ENCODE peak calls at places on chromosome 14, in five cellular contexts. Y, U, E, F and N are unnamed samples.
A peak's percentile ranks its signal among the peaks of the same experiment; 100 is the strongest.

GRCh38 chr14:78157855-78158436 is 12.2 kb upstream of the NRXN3 start:
- DNase-seq in Y (peak; percentile 54), U (no peak), E (no peak), F (peak; percentile 24), N (no peak)

GRCh38 chr14:26138764-26139445 is 458.9 kb downstream of the NOVA1 start:
- DNase-seq in Y (no peak), U (no peak), E (no peak), F (peak; percentile 26), N (no peak)

GRCh38 chr14:90721619-90722305 is 94.5 kb downstream of the TTC7B start:
- DNase-seq in Y (no peak), U (no peak), E (no peak), F (peak; percentile 50), N (no peak)

GRCh38 chr14:74429991-74430390 is 4.0 kb upstream of the SYNDIG1L start:
- DNase-seq in Y (no peak), U (no peak), E (no peak), F (no peak), N (no peak)

GRCh38 chr14:54011001-54011400 is 54.4 kb upstream of the BMP4 start:
- DNase-seq in Y (no peak), U (no peak), E (no peak), F (no peak), N (no peak)

GRCh38 chr14:61644834-61645233 is 50.5 kb upstream of the HIF1A start:
- DNase-seq in Y (peak; percentile 93), U (no peak), E (no peak), F (peak; percentile 53), N (no peak)

GRCh38 chr14:73253323-73253610 is 16.0 kb downstream of the PAPLN start:
- DNase-seq in Y (no peak), U (no peak), E (no peak), F (no peak), N (no peak)

GRCh38 chr14:96053600-96054381 is 14.6 kb downstream of the C14orf132 start:
- DNase-seq in Y (peak; percentile 55), U (no peak), E (no peak), F (peak; percentile 20), N (peak; percentile 78)

GRCh38 chr14:74400328-74400727 is 25.7 kb downstream of the SYNDIG1L start:
- DNase-seq in Y (peak; percentile 58), U (no peak), E (no peak), F (no peak), N (no peak)

GRCh38 chr14:100423421-100424010 is 100.4 kb downstream of the SLC25A47 start:
- DNase-seq in Y (no peak), U (no peak), E (no peak), F (no peak), N (no peak)

GRCh38 chr14:96090441-96091148 is 51.4 kb downstream of the C14orf132 start:
- DNase-seq in Y (peak; percentile 92), U (peak; percentile 81), E (no peak), F (no peak), N (peak; percentile 70)

GRCh38 chr14:102772781-102773570 is 4.3 kb upstream of the TRAF3 start:
- DNase-seq in Y (peak; percentile 74), U (no peak), E (peak; percentile 14), F (no peak), N (no peak)

GRCh38 chr14:75295491-75296338 is 17.1 kb downstream of the FOS start:
- DNase-seq in Y (peak; percentile 93), U (peak; percentile 80), E (peak; percentile 86), F (peak; percentile 74), N (peak; percentile 84)

DNA sequence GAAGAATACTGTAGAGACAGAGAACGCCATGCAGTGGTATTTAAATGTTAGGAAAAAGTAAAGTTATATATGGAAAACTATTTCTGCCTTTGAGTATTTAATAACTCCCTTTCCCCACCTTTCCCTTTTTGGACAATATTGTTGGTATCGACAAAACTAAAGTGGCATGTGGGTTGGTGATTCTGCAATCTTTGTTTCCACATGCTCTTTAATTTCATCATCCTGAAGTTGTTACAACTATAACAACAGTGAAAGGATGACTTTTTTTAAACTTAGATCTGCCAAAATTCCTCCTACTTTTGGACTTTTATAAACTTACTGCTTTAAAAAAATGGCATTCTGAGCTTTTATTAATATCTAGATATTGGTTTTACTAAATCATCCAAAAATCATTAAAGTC is 25.3 kb downstream of the TTC8 start:
- DNase-seq in Y (no peak), U (no peak), E (no peak), F (no peak), N (no peak)
- H3K27ac ChIP-seq in Y (no peak overlapping the region), U (no peak overlapping the region), E (no peak overlapping the region), F (no peak overlapping the region), N (no peak overlapping the region)

GRCh38 chr14:81366884-81367283 is 33.2 kb downstream of the STON2 start:
- DNase-seq in Y (no peak), U (no peak), E (no peak), F (no peak), N (no peak)

GRCh38 chr14:81366259-81366658 is 33.9 kb downstream of the STON2 start:
- DNase-seq in Y (no peak), U (no peak), E (no peak), F (peak; percentile 72), N (no peak)

GRCh38 chr14:81363746-81364400 is 36.3 kb downstream of the STON2 start:
- DNase-seq in Y (no peak), U (no peak), E (no peak), F (no peak), N (no peak)
- H3K4me3 ChIP-seq in Y (peak overlapping the region; percentile 3), U (peak overlapping the region; percentile 21), E (no peak overlapping the region), F (no peak overlapping the region), N (no peak overlapping the region)

GRCh38 chr14:105940534-105941225 is 414.3 kb downstream of the TMEM121 start:
- DNase-seq in Y (no peak), U (no peak), E (no peak), F (no peak), N (no peak)
- H3K9me3 ChIP-seq in Y (no peaks in the 10 kb centered on the region), U (peaks cover 48% of the 10 kb centered on the region), E (peaks cover 23% of the 10 kb centered on the region), F (peaks cover 6% of the 10 kb centered on the region), N (no peaks in the 10 kb centered on the region)

GRCh38 chr14:93744876-93745275 is 43.4 kb downstream of the PRIMA1 start:
- DNase-seq in Y (no peak), U (no peak), E (no peak), F (no peak), N (no peak)
- H3K27ac ChIP-seq in Y (no peak overlapping the region), U (peak overlapping the region; percentile 96), E (no peak overlapping the region), F (no peak overlapping the region), N (peak overlapping the region; percentile 15)

DNA sequence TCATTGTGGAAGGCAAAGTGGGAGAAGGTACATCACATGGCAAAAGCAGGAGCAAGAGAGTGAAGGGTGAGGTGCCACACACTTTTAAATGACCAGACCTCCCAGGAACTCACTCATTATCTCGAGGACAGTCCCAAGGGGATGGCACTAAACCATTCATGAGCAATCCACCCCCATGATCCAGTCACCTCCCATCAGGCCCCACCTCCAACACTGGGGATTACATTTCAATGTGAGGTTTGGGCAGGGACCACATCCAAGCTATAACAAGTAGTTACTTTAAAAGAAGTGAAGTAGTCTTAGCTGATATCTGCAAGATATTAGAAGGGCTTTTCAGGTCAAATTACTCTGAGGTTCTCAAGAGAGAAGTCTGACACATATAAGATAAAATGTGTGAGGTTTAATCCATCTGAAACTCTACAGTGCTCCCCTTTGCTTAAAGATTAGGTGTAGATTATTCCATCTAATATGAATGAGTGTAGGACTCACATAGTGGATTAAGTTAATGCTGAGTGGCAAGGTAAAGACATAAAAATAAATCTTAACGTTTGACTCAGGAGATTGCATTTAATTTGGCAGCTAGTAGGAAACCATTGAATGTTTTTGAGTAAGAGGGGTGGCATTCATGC is 130.8 kb downstream of the TMX1 start:
- DNase-seq in Y (no peak), U (no peak), E (no peak), F (peak; percentile 34), N (no peak)
- H3K4me3 ChIP-seq in Y (no peak overlapping the region), U (no peak overlapping the region), E (no peak overlapping the region), F (no peak overlapping the region), N (no peak overlapping the region)

GRCh38 chr14:105852378-105853088 is 326.1 kb downstream of the TMEM121 start:
- DNase-seq in Y (no peak), U (no peak), E (peak; percentile 38), F (no peak), N (no peak)

GRCh38 chr14:105854600-105855245 is 328.3 kb downstream of the TMEM121 start:
- DNase-seq in Y (no peak), U (peak; percentile 5), E (peak; percentile 39), F (no peak), N (peak; percentile 8)

GRCh38 chr14:105853907-105854599 is 327.7 kb downstream of the TMEM121 start:
- DNase-seq in Y (no peak), U (peak; percentile 5), E (peak; percentile 39), F (no peak), N (no peak)

GRCh38 chr14:105851716-105852377 is 325.5 kb downstream of the TMEM121 start:
- DNase-seq in Y (no peak), U (no peak), E (peak; percentile 39), F (no peak), N (peak; percentile 2)

DNA sequence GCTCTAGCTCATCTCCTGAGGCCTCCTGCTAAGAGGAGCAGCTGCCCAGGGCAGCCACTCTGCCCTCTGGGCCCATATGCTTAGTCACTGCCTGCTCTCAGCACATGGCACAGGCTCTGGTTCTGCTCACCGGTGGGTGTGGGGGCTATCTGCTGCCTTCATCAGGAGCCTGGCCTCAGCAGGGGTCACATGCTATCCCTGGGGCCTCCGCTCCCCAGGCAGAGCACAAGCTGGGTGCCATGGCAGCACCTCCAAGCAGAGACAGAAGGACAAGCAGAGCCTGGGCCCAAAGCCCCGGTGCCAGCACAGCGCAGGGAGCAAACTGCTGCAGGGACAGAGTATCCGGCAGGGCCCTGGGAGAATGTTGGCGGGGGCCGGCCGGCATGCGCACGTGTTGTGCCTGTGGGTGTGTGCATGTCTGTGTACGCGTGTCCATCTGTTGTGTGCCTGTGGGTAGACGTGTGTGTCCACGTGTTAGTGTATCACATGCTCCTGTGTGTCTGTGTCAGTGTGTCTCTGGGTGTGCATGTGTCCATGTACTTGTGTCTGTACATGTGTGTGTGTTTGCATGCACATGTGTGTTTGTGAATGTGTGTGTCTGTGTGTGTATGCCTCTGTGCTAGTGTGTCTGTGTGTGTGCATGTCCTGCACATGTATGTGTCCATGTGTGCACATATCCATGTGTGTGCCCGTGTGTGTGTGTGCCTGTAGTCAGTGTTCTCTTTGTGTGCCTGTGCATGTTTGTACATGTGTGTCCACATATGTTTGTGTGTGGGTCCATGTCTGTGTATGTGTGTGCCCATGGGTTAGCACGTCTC is 326.9 kb downstream of the TMEM121 start:
- DNase-seq in Y (no peak), U (no peak), E (peak; percentile 42), F (no peak), N (no peak)
- H3K9me3 ChIP-seq in Y (no peaks in the 10 kb centered on the region), U (peaks cover 4% of the 10 kb centered on the region), E (no peaks in the 10 kb centered on the region), F (no peaks in the 10 kb centered on the region), N (peaks cover 3% of the 10 kb centered on the region)

DNA sequence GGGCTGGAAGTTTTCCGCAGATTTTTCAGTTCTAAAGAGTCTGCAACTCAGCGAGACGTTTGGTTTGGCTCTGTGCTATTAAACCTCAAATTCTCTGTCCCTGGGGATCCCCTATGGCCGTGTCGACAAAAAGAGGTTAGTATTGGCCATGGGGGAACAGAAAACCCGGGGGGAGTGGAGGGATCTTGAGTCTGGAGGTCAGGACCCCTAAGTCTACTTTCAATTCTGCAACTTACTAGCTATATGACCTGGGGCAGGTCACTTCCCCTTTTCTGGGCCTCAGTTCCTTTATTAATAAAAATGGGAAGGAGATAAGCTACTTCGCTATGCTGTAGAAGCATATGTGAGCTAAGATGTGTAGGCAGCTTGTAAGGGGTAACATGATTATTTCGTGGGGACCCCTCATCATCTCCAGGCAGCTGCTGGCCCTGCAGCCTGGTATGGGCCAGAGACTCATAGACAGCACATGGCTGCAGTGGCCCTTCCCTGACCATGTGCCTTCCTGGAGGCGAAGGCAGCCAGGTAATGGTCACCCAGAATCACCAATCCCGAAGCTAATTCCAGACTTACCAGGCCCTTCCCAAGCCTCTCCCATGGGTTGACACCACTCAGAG is 8.6 kb downstream of the ASB2 start:
- DNase-seq in Y (peak; percentile 94), U (no peak), E (no peak), F (no peak), N (no peak)
- H3K27ac ChIP-seq in Y (no peak overlapping the region), U (peak overlapping the region; percentile 89), E (no peak overlapping the region), F (no peak overlapping the region), N (no peak overlapping the region)

GRCh38 chr14:94180655-94181271 is 6.6 kb downstream of the PPP4R4 start:
- DNase-seq in Y (peak; percentile 89), U (no peak), E (no peak), F (peak; percentile 58), N (no peak)
- H3K4me3 ChIP-seq in Y (no peak overlapping the region), U (no peak overlapping the region), E (peak overlapping the region; percentile 20), F (no peak overlapping the region), N (no peak overlapping the region)